ENCODE peak calls at places on chromosome 6, in six cellular contexts. One of them, this sample, is unnamed.

GRCh38 chr6:6218246-6219085 is 102.0 kb downstream of the F13A1 start:
- DNase-seq in HCT116: no peak
- DNase-seq in IMR-90: no peak
- DNase-seq in ovary: no peak
- DNase-seq in uterus: peak
- DNase-seq in heart left ventricle: no peak
- DNase-seq in this sample: no peak

GRCh38 chr6:3751019-3751729 is at the start of gene PXDC1:
- DNase-seq in HCT116: no peak
- DNase-seq in IMR-90: no peak
- DNase-seq in ovary: no peak
- DNase-seq in uterus: no peak
- DNase-seq in heart left ventricle: no peak
- DNase-seq in this sample: peak

GRCh38 chr6:166957087-166957804 is 896 bp upstream of the RNASET2 start:
- DNase-seq in HCT116: no peak
- DNase-seq in IMR-90: no peak
- DNase-seq in ovary: peak
- DNase-seq in uterus: peak
- DNase-seq in heart left ventricle: peak
- DNase-seq in this sample: peak

GRCh38 chr6:30612213-30612612 is 4.8 kb downstream of the PPP1R10 start:
- DNase-seq in HCT116: no peak
- DNase-seq in IMR-90: peak
- DNase-seq in ovary: no peak
- DNase-seq in uterus: no peak
- DNase-seq in heart left ventricle: no peak
- DNase-seq in this sample: no peak

GRCh38 chr6:42316390-42316970 is 98.8 kb upstream of the MRPS10 start:
- DNase-seq in HCT116: no peak
- DNase-seq in IMR-90: peak
- DNase-seq in ovary: no peak
- DNase-seq in uterus: no peak
- DNase-seq in heart left ventricle: no peak
- DNase-seq in this sample: no peak

GRCh38 chr6:12064538-12064937 is 52.4 kb downstream of the HIVEP1 start:
- DNase-seq in HCT116: no peak
- DNase-seq in IMR-90: no peak
- DNase-seq in ovary: no peak
- DNase-seq in uterus: no peak
- DNase-seq in heart left ventricle: no peak
- DNase-seq in this sample: no peak

GRCh38 chr6:81890846-81891245 is 138.4 kb upstream of the TENT5A start:
- DNase-seq in HCT116: no peak
- DNase-seq in IMR-90: peak
- DNase-seq in ovary: no peak
- DNase-seq in uterus: no peak
- DNase-seq in heart left ventricle: no peak
- DNase-seq in this sample: no peak

GRCh38 chr6:15974817-15975216 is 154.1 kb upstream of the MYLIP start:
- DNase-seq in HCT116: no peak
- DNase-seq in IMR-90: no peak
- DNase-seq in ovary: no peak
- DNase-seq in uterus: no peak
- DNase-seq in heart left ventricle: no peak
- DNase-seq in this sample: no peak

GRCh38 chr6:9563996-9564395 is 850.9 kb downstream of the TFAP2A start:
- DNase-seq in HCT116: no peak
- DNase-seq in IMR-90: peak
- DNase-seq in ovary: no peak
- DNase-seq in uterus: no peak
- DNase-seq in heart left ventricle: no peak
- DNase-seq in this sample: no peak

GRCh38 chr6:99393698-99394531 is at the start of gene COQ3:
- DNase-seq in HCT116: peak
- DNase-seq in IMR-90: peak
- DNase-seq in ovary: peak
- DNase-seq in uterus: peak
- DNase-seq in heart left ventricle: peak
- DNase-seq in this sample: peak

GRCh38 chr6:170027111-170028043 is 263.5 kb downstream of the DLL1 start:
- DNase-seq in HCT116: no peak
- DNase-seq in IMR-90: peak
- DNase-seq in ovary: no peak
- DNase-seq in uterus: no peak
- DNase-seq in heart left ventricle: no peak
- DNase-seq in this sample: no peak

GRCh38 chr6:163944897-163945296 is 530.4 kb downstream of the QKI start:
- DNase-seq in HCT116: no peak
- DNase-seq in IMR-90: no peak
- DNase-seq in ovary: no peak
- DNase-seq in uterus: no peak
- DNase-seq in heart left ventricle: no peak
- DNase-seq in this sample: no peak

GRCh38 chr6:97059473-97059872 is 134.9 kb downstream of the KLHL32 start:
- DNase-seq in HCT116: peak
- DNase-seq in IMR-90: peak
- DNase-seq in ovary: no peak
- DNase-seq in uterus: no peak
- DNase-seq in heart left ventricle: no peak
- DNase-seq in this sample: no peak

GRCh38 chr6:32641122-32641521 is 3.9 kb downstream of the HLA-DQA1 start:
- DNase-seq in HCT116: no peak
- DNase-seq in IMR-90: no peak
- DNase-seq in ovary: no peak
- DNase-seq in uterus: no peak
- DNase-seq in heart left ventricle: no peak
- DNase-seq in this sample: no peak

GRCh38 chr6:32643904-32644303 is 6.7 kb downstream of the HLA-DQA1 start:
- DNase-seq in HCT116: no peak
- DNase-seq in IMR-90: no peak
- DNase-seq in ovary: no peak
- DNase-seq in uterus: no peak
- DNase-seq in heart left ventricle: no peak
- DNase-seq in this sample: no peak

GRCh38 chr6:32645047-32645703 is 8.0 kb downstream of the HLA-DQA1 start:
- DNase-seq in HCT116: no peak
- DNase-seq in IMR-90: no peak
- DNase-seq in ovary: no peak
- DNase-seq in uterus: no peak
- DNase-seq in heart left ventricle: no peak
- DNase-seq in this sample: no peak

GRCh38 chr6:32639440-32640394 is 2.5 kb downstream of the HLA-DQA1 start:
- DNase-seq in HCT116: no peak
- DNase-seq in IMR-90: no peak
- DNase-seq in ovary: no peak
- DNase-seq in uterus: no peak
- DNase-seq in heart left ventricle: no peak
- DNase-seq in this sample: no peak

GRCh38 chr6:32642707-32643106 is 5.5 kb downstream of the HLA-DQA1 start:
- DNase-seq in HCT116: no peak
- DNase-seq in IMR-90: no peak
- DNase-seq in ovary: no peak
- DNase-seq in uterus: no peak
- DNase-seq in heart left ventricle: no peak
- DNase-seq in this sample: no peak
- TF ChIP-seq CTCF in HCT116: no peak
- TF ChIP-seq CTCF in IMR-90: no peak
- TF ChIP-seq CTCF in ovary: no peak
- TF ChIP-seq CTCF in uterus: no peak
- TF ChIP-seq CTCF in heart left ventricle: no peak
- TF ChIP-seq CTCF in this sample: no peak

GRCh38 chr6:125957845-125958244 is 1.3 kb downstream of the HINT3 start:
- DNase-seq in HCT116: no peak
- DNase-seq in IMR-90: peak
- DNase-seq in ovary: no peak
- DNase-seq in uterus: no peak
- DNase-seq in heart left ventricle: no peak
- DNase-seq in this sample: peak
- TF ChIP-seq POLR2A in HCT116: no peak
- TF ChIP-seq POLR2A in IMR-90: no peak
- TF ChIP-seq POLR2A in ovary: no peak
- TF ChIP-seq POLR2A in uterus: no peak
- TF ChIP-seq POLR2A in heart left ventricle: no peak
- TF ChIP-seq POLR2A in this sample: no peak

DNA sequence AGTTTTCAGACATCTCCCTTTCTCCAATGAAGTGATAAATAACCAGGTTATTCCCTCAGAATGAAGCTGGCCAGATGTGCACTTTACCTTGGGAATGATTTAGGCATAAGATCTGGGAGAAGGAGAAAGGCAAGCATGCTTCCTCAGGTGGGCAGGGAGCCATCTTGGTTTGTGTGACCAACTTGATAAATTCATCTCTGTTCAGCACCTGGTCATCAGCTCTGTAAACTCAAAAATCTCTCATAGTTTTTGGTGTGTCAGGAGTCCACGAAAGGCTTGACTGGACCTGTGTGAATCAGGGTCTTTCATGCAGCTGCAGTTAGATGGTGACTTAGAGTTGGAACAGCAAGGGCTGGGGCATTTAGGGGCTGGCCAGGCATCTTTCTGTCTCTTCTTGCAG is 24.5 kb downstream of the ENPP1 start:
- DNase-seq in HCT116: no peak
- DNase-seq in IMR-90: no peak
- DNase-seq in ovary: no peak
- DNase-seq in uterus: no peak
- DNase-seq in heart left ventricle: no peak
- DNase-seq in this sample: peak
- TF ChIP-seq CTCF in HCT116: no peak
- TF ChIP-seq CTCF in IMR-90: no peak
- TF ChIP-seq CTCF in ovary: no peak
- TF ChIP-seq CTCF in uterus: no peak
- TF ChIP-seq CTCF in heart left ventricle: no peak
- TF ChIP-seq CTCF in this sample: no peak

GRCh38 chr6:139448094-139448649 is 73.7 kb upstream of the CITED2 start:
- DNase-seq in HCT116: no peak
- DNase-seq in IMR-90: peak
- DNase-seq in ovary: no peak
- DNase-seq in uterus: no peak
- DNase-seq in heart left ventricle: no peak
- DNase-seq in this sample: no peak
- TF ChIP-seq POLR2A in HCT116: no peak
- TF ChIP-seq POLR2A in IMR-90: no peak
- TF ChIP-seq POLR2A in ovary: no peak
- TF ChIP-seq POLR2A in uterus: no peak
- TF ChIP-seq POLR2A in heart left ventricle: no peak
- TF ChIP-seq POLR2A in this sample: no peak

This sample was measured in body of pancreas.